ENCODE peak calls at places on chromosomes 12 and 14, in ten cellular contexts. One of them, this sample, is unnamed. For H3K4me1, the result is how much of the 10 kb centered on the place peaks cover.

GRCh38 chr12:80849367-80849766 is 88.4 kb downstream of the LIN7A start:
- DNase-seq in spleen: no peak
- DNase-seq in K562: no peak
- DNase-seq in pancreas: no peak
- DNase-seq in endodermal cell: peak
- DNase-seq in left ventricle myocardium inferior: no peak
- DNase-seq in A549: no peak
- DNase-seq in thoracic aorta: no peak
- DNase-seq in HepG2: no peak
- DNase-seq in colonic mucosa: no peak
- DNase-seq in this sample: no peak

GRCh38 chr12:94183702-94184379 is 35.5 kb downstream of the PLXNC1 start:
- DNase-seq in spleen: no peak
- DNase-seq in K562: no peak
- DNase-seq in pancreas: no peak
- DNase-seq in endodermal cell: peak
- DNase-seq in left ventricle myocardium inferior: no peak
- DNase-seq in A549: no peak
- DNase-seq in thoracic aorta: no peak
- DNase-seq in HepG2: peak
- DNase-seq in colonic mucosa: peak
- DNase-seq in this sample: no peak

GRCh38 chr14:99055816-99056215 is 216.2 kb downstream of the BCL11B start:
- DNase-seq in spleen: no peak
- DNase-seq in K562: no peak
- DNase-seq in pancreas: no peak
- DNase-seq in endodermal cell: no peak
- DNase-seq in left ventricle myocardium inferior: no peak
- DNase-seq in A549: no peak
- DNase-seq in thoracic aorta: no peak
- DNase-seq in HepG2: no peak
- DNase-seq in colonic mucosa: no peak
- DNase-seq in this sample: no peak

GRCh38 chr14:49541049-49541448 is 45.1 kb downstream of the RPS29 start:
- DNase-seq in spleen: no peak
- DNase-seq in K562: no peak
- DNase-seq in pancreas: no peak
- DNase-seq in endodermal cell: no peak
- DNase-seq in left ventricle myocardium inferior: no peak
- DNase-seq in A549: no peak
- DNase-seq in thoracic aorta: no peak
- DNase-seq in HepG2: no peak
- DNase-seq in colonic mucosa: no peak
- DNase-seq in this sample: no peak

GRCh38 chr14:101361044-101361443 is 200.3 kb upstream of the DIO3 start:
- DNase-seq in spleen: peak
- DNase-seq in K562: no peak
- DNase-seq in pancreas: no peak
- DNase-seq in endodermal cell: no peak
- DNase-seq in left ventricle myocardium inferior: no peak
- DNase-seq in A549: no peak
- DNase-seq in thoracic aorta: no peak
- DNase-seq in HepG2: no peak
- DNase-seq in colonic mucosa: no peak
- DNase-seq in this sample: no peak

GRCh38 chr14:20415723-20416622 is 2.7 kb upstream of the TEP1 start:
- DNase-seq in spleen: no peak
- DNase-seq in K562: peak
- DNase-seq in pancreas: no peak
- DNase-seq in endodermal cell: peak
- DNase-seq in left ventricle myocardium inferior: no peak
- DNase-seq in A549: peak
- DNase-seq in thoracic aorta: no peak
- DNase-seq in HepG2: peak
- DNase-seq in colonic mucosa: peak
- DNase-seq in this sample: no peak

GRCh38 chr14:71554959-71555612 is 377.1 kb upstream of the RGS6 start:
- DNase-seq in spleen: no peak
- DNase-seq in K562: no peak
- DNase-seq in pancreas: no peak
- DNase-seq in endodermal cell: no peak
- DNase-seq in left ventricle myocardium inferior: no peak
- DNase-seq in A549: no peak
- DNase-seq in thoracic aorta: no peak
- DNase-seq in HepG2: no peak
- DNase-seq in colonic mucosa: no peak
- DNase-seq in this sample: no peak

GRCh38 chr12:19227880-19228210 is 98.3 kb downstream of the PLEKHA5 start:
- DNase-seq in spleen: no peak
- DNase-seq in K562: no peak
- DNase-seq in pancreas: no peak
- DNase-seq in endodermal cell: no peak
- DNase-seq in left ventricle myocardium inferior: no peak
- DNase-seq in A549: no peak
- DNase-seq in thoracic aorta: no peak
- DNase-seq in HepG2: no peak
- DNase-seq in colonic mucosa: no peak
- DNase-seq in this sample: no peak

GRCh38 chr12:109927622-109928021 is 27.5 kb downstream of the TCHP start:
- DNase-seq in spleen: no peak
- DNase-seq in K562: peak
- DNase-seq in pancreas: no peak
- DNase-seq in endodermal cell: peak
- DNase-seq in left ventricle myocardium inferior: no peak
- DNase-seq in A549: peak
- DNase-seq in thoracic aorta: no peak
- DNase-seq in HepG2: peak
- DNase-seq in colonic mucosa: peak
- DNase-seq in this sample: no peak

GRCh38 chr14:68702578-68702977 is 90.3 kb downstream of the ZFP36L1 start:
- DNase-seq in spleen: no peak
- DNase-seq in K562: no peak
- DNase-seq in pancreas: no peak
- DNase-seq in endodermal cell: no peak
- DNase-seq in left ventricle myocardium inferior: no peak
- DNase-seq in A549: no peak
- DNase-seq in thoracic aorta: no peak
- DNase-seq in HepG2: no peak
- DNase-seq in colonic mucosa: no peak
- DNase-seq in this sample: no peak

GRCh38 chr14:68704736-68705720 is 87.8 kb downstream of the ZFP36L1 start:
- DNase-seq in spleen: no peak
- DNase-seq in K562: no peak
- DNase-seq in pancreas: no peak
- DNase-seq in endodermal cell: peak
- DNase-seq in left ventricle myocardium inferior: no peak
- DNase-seq in A549: no peak
- DNase-seq in thoracic aorta: no peak
- DNase-seq in HepG2: no peak
- DNase-seq in colonic mucosa: no peak
- DNase-seq in this sample: no peak

GRCh38 chr14:68701001-68701741 is 91.7 kb downstream of the ZFP36L1 start:
- DNase-seq in spleen: no peak
- DNase-seq in K562: no peak
- DNase-seq in pancreas: no peak
- DNase-seq in endodermal cell: no peak
- DNase-seq in left ventricle myocardium inferior: no peak
- DNase-seq in A549: no peak
- DNase-seq in thoracic aorta: no peak
- DNase-seq in HepG2: no peak
- DNase-seq in colonic mucosa: no peak
- DNase-seq in this sample: no peak

GRCh38 chr14:68702105-68702504 is 90.8 kb downstream of the ZFP36L1 start:
- DNase-seq in spleen: no peak
- DNase-seq in K562: no peak
- DNase-seq in pancreas: no peak
- DNase-seq in endodermal cell: no peak
- DNase-seq in left ventricle myocardium inferior: no peak
- DNase-seq in A549: no peak
- DNase-seq in thoracic aorta: no peak
- DNase-seq in HepG2: no peak
- DNase-seq in colonic mucosa: no peak
- DNase-seq in this sample: no peak

GRCh38 chr14:68703093-68703492 is 89.8 kb downstream of the ZFP36L1 start:
- DNase-seq in spleen: no peak
- DNase-seq in K562: peak
- DNase-seq in pancreas: no peak
- DNase-seq in endodermal cell: no peak
- DNase-seq in left ventricle myocardium inferior: no peak
- DNase-seq in A549: peak
- DNase-seq in thoracic aorta: no peak
- DNase-seq in HepG2: no peak
- DNase-seq in colonic mucosa: no peak
- DNase-seq in this sample: no peak
- H3K4me1 ChIP-seq in spleen: under half
- H3K4me1 ChIP-seq in K562: under half
- H3K4me1 ChIP-seq in pancreas: under half
- H3K4me1 ChIP-seq in endodermal cell: under half
- H3K4me1 ChIP-seq in left ventricle myocardium inferior: under half
- H3K4me1 ChIP-seq in A549: under half
- H3K4me1 ChIP-seq in thoracic aorta: under half
- H3K4me1 ChIP-seq in HepG2: under half
- H3K4me1 ChIP-seq in colonic mucosa: under half
- H3K4me1 ChIP-seq in this sample: under half

DNA sequence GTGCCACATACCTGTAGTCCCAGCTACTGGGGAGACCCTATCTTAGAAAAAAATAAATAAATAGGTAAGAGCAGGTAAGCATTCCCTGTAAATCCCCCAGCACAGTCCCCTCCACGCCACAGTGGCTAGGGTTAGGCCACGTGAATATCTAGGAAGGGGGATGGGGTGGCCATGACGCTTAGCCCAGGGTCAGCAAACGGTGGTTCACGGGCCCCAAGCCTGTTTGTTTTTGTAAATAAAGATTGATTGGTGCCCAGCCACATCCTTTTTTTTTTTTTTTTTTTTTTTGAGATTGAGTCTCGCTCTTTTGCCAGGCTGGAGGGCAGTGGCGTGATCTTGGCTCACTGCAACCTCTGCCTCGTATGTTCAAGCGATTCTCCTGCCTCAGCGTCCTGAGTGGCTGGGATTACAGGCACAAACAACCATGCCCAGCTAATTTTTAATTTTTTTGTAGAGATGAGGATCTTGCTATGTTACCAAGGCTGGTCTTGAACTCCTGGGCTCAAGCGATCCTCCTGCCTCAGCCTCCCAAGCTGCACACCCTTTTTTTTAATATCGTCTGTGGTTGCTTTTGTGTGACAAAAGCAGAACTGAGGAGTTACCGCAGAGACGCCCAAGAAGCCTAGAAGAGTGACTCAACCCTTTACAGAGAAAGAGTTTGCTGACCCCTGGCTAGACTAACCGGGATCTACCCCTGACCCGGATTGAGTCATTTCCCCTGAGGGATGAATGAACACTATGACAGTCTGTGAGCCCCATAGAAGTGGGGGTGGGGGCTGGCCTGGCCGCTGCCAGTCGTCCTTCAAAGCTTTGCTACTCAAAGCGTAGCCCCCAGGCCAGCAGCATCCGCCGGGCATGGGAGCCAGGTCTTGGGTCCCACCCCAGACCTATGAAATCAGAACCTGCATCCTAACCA is 113.7 kb upstream of the NCOR2 start:
- DNase-seq in spleen: no peak
- DNase-seq in K562: peak
- DNase-seq in pancreas: no peak
- DNase-seq in endodermal cell: peak
- DNase-seq in left ventricle myocardium inferior: peak
- DNase-seq in A549: peak
- DNase-seq in thoracic aorta: peak
- DNase-seq in HepG2: peak
- DNase-seq in colonic mucosa: peak
- DNase-seq in this sample: peak
- TF ChIP-seq CTCF in spleen: no peak
- TF ChIP-seq CTCF in K562: peak
- TF ChIP-seq CTCF in pancreas: no peak
- TF ChIP-seq CTCF in endodermal cell: peak
- TF ChIP-seq CTCF in left ventricle myocardium inferior: peak
- TF ChIP-seq CTCF in A549: peak
- TF ChIP-seq CTCF in thoracic aorta: peak
- TF ChIP-seq CTCF in HepG2: peak
- TF ChIP-seq CTCF in colonic mucosa: no peak
- TF ChIP-seq CTCF in this sample: peak

GRCh38 chr14:65185859-65186258 is 83.5 kb upstream of the MAX start:
- DNase-seq in spleen: no peak
- DNase-seq in K562: no peak
- DNase-seq in pancreas: no peak
- DNase-seq in endodermal cell: no peak
- DNase-seq in left ventricle myocardium inferior: no peak
- DNase-seq in A549: no peak
- DNase-seq in thoracic aorta: no peak
- DNase-seq in HepG2: no peak
- DNase-seq in colonic mucosa: no peak
- DNase-seq in this sample: no peak
- H3K4me3 ChIP-seq in spleen: no peak
- H3K4me3 ChIP-seq in K562: no peak
- H3K4me3 ChIP-seq in pancreas: no peak
- H3K4me3 ChIP-seq in endodermal cell: no peak
- H3K4me3 ChIP-seq in left ventricle myocardium inferior: no peak
- H3K4me3 ChIP-seq in A549: no peak
- H3K4me3 ChIP-seq in thoracic aorta: no peak
- H3K4me3 ChIP-seq in HepG2: no peak
- H3K4me3 ChIP-seq in colonic mucosa: no peak
- H3K4me3 ChIP-seq in this sample: no peak

GRCh38 chr12:13230500-13230899 is 34.0 kb downstream of the EMP1 start:
- DNase-seq in spleen: no peak
- DNase-seq in K562: no peak
- DNase-seq in pancreas: no peak
- DNase-seq in endodermal cell: peak
- DNase-seq in left ventricle myocardium inferior: no peak
- DNase-seq in A549: no peak
- DNase-seq in thoracic aorta: no peak
- DNase-seq in HepG2: no peak
- DNase-seq in colonic mucosa: no peak
- DNase-seq in this sample: no peak
- H3K4me1 ChIP-seq in spleen: under half
- H3K4me1 ChIP-seq in K562: under half
- H3K4me1 ChIP-seq in pancreas: under half
- H3K4me1 ChIP-seq in endodermal cell: under half
- H3K4me1 ChIP-seq in left ventricle myocardium inferior: under half
- H3K4me1 ChIP-seq in A549: under half
- H3K4me1 ChIP-seq in thoracic aorta: under half
- H3K4me1 ChIP-seq in HepG2: under half
- H3K4me1 ChIP-seq in colonic mucosa: under half
- H3K4me1 ChIP-seq in this sample: under half

GRCh38 chr14:74407021-74407800 is 18.8 kb downstream of the SYNDIG1L start:
- DNase-seq in spleen: no peak
- DNase-seq in K562: no peak
- DNase-seq in pancreas: no peak
- DNase-seq in endodermal cell: peak
- DNase-seq in left ventricle myocardium inferior: no peak
- DNase-seq in A549: no peak
- DNase-seq in thoracic aorta: no peak
- DNase-seq in HepG2: no peak
- DNase-seq in colonic mucosa: no peak
- DNase-seq in this sample: no peak
- TF ChIP-seq CTCF in spleen: no peak
- TF ChIP-seq CTCF in K562: no peak
- TF ChIP-seq CTCF in pancreas: no peak
- TF ChIP-seq CTCF in endodermal cell: no peak
- TF ChIP-seq CTCF in left ventricle myocardium inferior: no peak
- TF ChIP-seq CTCF in A549: no peak
- TF ChIP-seq CTCF in thoracic aorta: no peak
- TF ChIP-seq CTCF in HepG2: no peak
- TF ChIP-seq CTCF in colonic mucosa: no peak
- TF ChIP-seq CTCF in this sample: no peak

GRCh38 chr14:73462078-73462715 is 3.9 kb upstream of the NUMB start:
- DNase-seq in spleen: no peak
- DNase-seq in K562: peak
- DNase-seq in pancreas: peak
- DNase-seq in endodermal cell: peak
- DNase-seq in left ventricle myocardium inferior: peak
- DNase-seq in A549: peak
- DNase-seq in thoracic aorta: no peak
- DNase-seq in HepG2: peak
- DNase-seq in colonic mucosa: peak
- DNase-seq in this sample: peak
- H3K4me3 ChIP-seq in spleen: no peak
- H3K4me3 ChIP-seq in K562: no peak
- H3K4me3 ChIP-seq in pancreas: peak
- H3K4me3 ChIP-seq in endodermal cell: peak
- H3K4me3 ChIP-seq in left ventricle myocardium inferior: peak
- H3K4me3 ChIP-seq in A549: peak
- H3K4me3 ChIP-seq in thoracic aorta: peak
- H3K4me3 ChIP-seq in HepG2: peak
- H3K4me3 ChIP-seq in colonic mucosa: peak
- H3K4me3 ChIP-seq in this sample: peak

This sample was measured in lower lobe of right lung.